ENCODE peak calls at places on chromosomes 7 and 10, in nine cellular contexts. X, W, D, B, Z, Q, C, E and Y are unnamed samples.
A peak's percentile ranks its signal among the peaks of the same experiment; 100 is the strongest.

GRCh38 chr7:149819961-149820340 is 18.2 kb upstream of the ZNF862 start:
- DNase-seq in Z (no peak), W (no peak), C (no peak), D (no peak), B (no peak), X (no peak), E (no peak), Q (no peak), Y (no peak)

GRCh38 chr10:78510566-78511323 is 477.1 kb downstream of the RPS24 start:
- DNase-seq in X (no peak), Z (no peak), E (no peak), B (no peak), C (no peak), D (peak; percentile 80), W (no peak), Q (no peak), Y (no peak)

GRCh38 chr10:80284522-80284921 is 4.9 kb downstream of the MAT1A start:
- DNase-seq in Z (no peak), C (no peak), E (no peak), X (no peak), Q (no peak), B (no peak), D (no peak), W (no peak), Y (no peak)

GRCh38 chr7:22397981-22398380 is 41.0 kb upstream of the RAPGEF5 start:
- DNase-seq in Q (no peak), B (no peak), C (no peak), D (no peak), Z (peak; percentile 55), E (no peak), W (no peak), X (no peak), Y (no peak)

GRCh38 chr10:122911889-122912484 is 1.6 kb downstream of the FAM24A start:
- DNase-seq in B (peak; percentile 0), W (peak; percentile 42), C (peak; percentile 17), D (no peak), Z (peak; percentile 67), Q (no peak), E (peak; percentile 91), X (peak; percentile 70), Y (no peak)

GRCh38 chr10:29131952-29132820 is 156.7 kb upstream of the LYZL1 start:
- DNase-seq in Q (no peak), C (no peak), Z (peak; percentile 54), W (no peak), X (peak; percentile 36), B (peak; percentile 69), E (no peak), D (no peak), Y (no peak)

GRCh38 chr7:158586499-158587191 is 978 bp downstream of the PTPRN2 start:
- DNase-seq in Q (no peak), B (peak; percentile 21), D (no peak), W (no peak), C (no peak), Z (peak; percentile 11), X (no peak), E (no peak), Y (peak; percentile 62)

GRCh38 chr7:51160990-51161615 is 155.5 kb downstream of the COBL start:
- DNase-seq in Z (peak; percentile 83), B (peak; percentile 80), E (peak; percentile 73), X (peak; percentile 63), C (peak; percentile 33), D (peak; percentile 85), W (no peak), Q (peak; percentile 8), Y (peak; percentile 86)

GRCh38 chr10:33410096-33410859 is 75.8 kb upstream of the NRP1 start:
- DNase-seq in Q (no peak), D (no peak), C (no peak), B (no peak), Z (peak; percentile 14), X (no peak), W (no peak), E (no peak), Y (no peak)

GRCh38 chr10:92208736-92209135 is 82.1 kb downstream of the CPEB3 start:
- DNase-seq in Z (peak; percentile 50), B (no peak), Q (no peak), W (no peak), X (no peak), E (no peak), C (no peak), D (no peak), Y (peak; percentile 27)

GRCh38 chr10:130333185-130333584 is 197.0 kb downstream of the GLRX3 start:
- DNase-seq in X (no peak), W (no peak), C (no peak), Z (no peak), D (no peak), E (no peak), Q (no peak), B (no peak), Y (no peak)